ENCODE peak calls at places on chromosomes 3 and 15, in seven cellular contexts. One of them, this sample, is unnamed.

GRCh38 chr15:63945838-63946298 is 100.4 kb downstream of the DAPK2 start:
- DNase-seq in heart right ventricle: no peak
- DNase-seq in fibroblast of lung: peak
- DNase-seq in cardiac fibroblast: no peak
- DNase-seq in uterus: no peak
- DNase-seq in mucosa of descending colon: no peak
- DNase-seq in WERI-Rb-1: no peak
- DNase-seq in this sample: no peak

GRCh38 chr15:80489030-80489594 is 84.9 kb downstream of the ARNT2 start:
- DNase-seq in cardiac fibroblast: peak
- DNase-seq in mucosa of descending colon: no peak
- DNase-seq in fibroblast of lung: peak
- DNase-seq in heart right ventricle: no peak
- DNase-seq in uterus: no peak
- DNase-seq in WERI-Rb-1: no peak
- DNase-seq in this sample: no peak

GRCh38 chr3:175238848-175239247 is 379.7 kb downstream of the NAALADL2 start:
- DNase-seq in uterus: no peak
- DNase-seq in mucosa of descending colon: no peak
- DNase-seq in fibroblast of lung: peak
- DNase-seq in cardiac fibroblast: no peak
- DNase-seq in WERI-Rb-1: no peak
- DNase-seq in heart right ventricle: no peak
- DNase-seq in this sample: no peak

GRCh38 chr3:49706456-49707112 is 12.9 kb downstream of the AMIGO3 start:
- DNase-seq in uterus: no peak
- DNase-seq in heart right ventricle: no peak
- DNase-seq in fibroblast of lung: no peak
- DNase-seq in cardiac fibroblast: no peak
- DNase-seq in mucosa of descending colon: no peak
- DNase-seq in WERI-Rb-1: no peak
- DNase-seq in this sample: no peak

GRCh38 chr3:65020780-65021179 is 333.0 kb upstream of the ADAMTS9 start:
- DNase-seq in uterus: no peak
- DNase-seq in mucosa of descending colon: no peak
- DNase-seq in WERI-Rb-1: no peak
- DNase-seq in cardiac fibroblast: no peak
- DNase-seq in heart right ventricle: no peak
- DNase-seq in fibroblast of lung: no peak
- DNase-seq in this sample: no peak

GRCh38 chr3:196772897-196773296 is 33.2 kb downstream of the PAK2 start:
- DNase-seq in uterus: no peak
- DNase-seq in fibroblast of lung: no peak
- DNase-seq in WERI-Rb-1: no peak
- DNase-seq in mucosa of descending colon: no peak
- DNase-seq in cardiac fibroblast: no peak
- DNase-seq in heart right ventricle: no peak
- DNase-seq in this sample: no peak

GRCh38 chr3:23686535-23686934 is 119.2 kb upstream of the UBE2E1 start:
- DNase-seq in cardiac fibroblast: no peak
- DNase-seq in heart right ventricle: no peak
- DNase-seq in mucosa of descending colon: no peak
- DNase-seq in WERI-Rb-1: no peak
- DNase-seq in uterus: no peak
- DNase-seq in fibroblast of lung: no peak
- DNase-seq in this sample: no peak

GRCh38 chr3:25386686-25387271 is 41.3 kb upstream of the RARB start:
- DNase-seq in uterus: no peak
- DNase-seq in fibroblast of lung: no peak
- DNase-seq in mucosa of descending colon: no peak
- DNase-seq in WERI-Rb-1: no peak
- DNase-seq in heart right ventricle: no peak
- DNase-seq in cardiac fibroblast: no peak
- DNase-seq in this sample: no peak

GRCh38 chr3:186321746-186322145 is 40.3 kb downstream of the DGKG start:
- DNase-seq in cardiac fibroblast: no peak
- DNase-seq in fibroblast of lung: no peak
- DNase-seq in mucosa of descending colon: no peak
- DNase-seq in heart right ventricle: no peak
- DNase-seq in uterus: no peak
- DNase-seq in WERI-Rb-1: no peak
- DNase-seq in this sample: no peak

GRCh38 chr3:14867936-14868570 is 49.3 kb downstream of the FGD5 start:
- DNase-seq in mucosa of descending colon: no peak
- DNase-seq in cardiac fibroblast: no peak
- DNase-seq in WERI-Rb-1: no peak
- DNase-seq in fibroblast of lung: no peak
- DNase-seq in uterus: no peak
- DNase-seq in heart right ventricle: no peak
- DNase-seq in this sample: no peak

GRCh38 chr3:20054549-20054987 is 14.3 kb downstream of the KAT2B start:
- DNase-seq in mucosa of descending colon: peak
- DNase-seq in uterus: no peak
- DNase-seq in cardiac fibroblast: peak
- DNase-seq in heart right ventricle: peak
- DNase-seq in WERI-Rb-1: no peak
- DNase-seq in fibroblast of lung: peak
- DNase-seq in this sample: peak

GRCh38 chr3:11826628-11827265 is 19.9 kb downstream of the TAMM41 start:
- DNase-seq in cardiac fibroblast: peak
- DNase-seq in fibroblast of lung: peak
- DNase-seq in heart right ventricle: no peak
- DNase-seq in WERI-Rb-1: no peak
- DNase-seq in uterus: no peak
- DNase-seq in mucosa of descending colon: no peak
- DNase-seq in this sample: no peak

GRCh38 chr3:127074900-127075360 is 92.0 kb downstream of the PLXNA1 start:
- DNase-seq in heart right ventricle: no peak
- DNase-seq in WERI-Rb-1: peak
- DNase-seq in cardiac fibroblast: peak
- DNase-seq in mucosa of descending colon: no peak
- DNase-seq in uterus: no peak
- DNase-seq in fibroblast of lung: peak
- DNase-seq in this sample: peak

GRCh38 chr15:30008156-30008555 is 74.6 kb upstream of the GOLGA8J start:
- DNase-seq in heart right ventricle: no peak
- DNase-seq in fibroblast of lung: no peak
- DNase-seq in cardiac fibroblast: no peak
- DNase-seq in uterus: no peak
- DNase-seq in WERI-Rb-1: no peak
- DNase-seq in mucosa of descending colon: no peak
- DNase-seq in this sample: peak

GRCh38 chr15:51731549-51732267 is 5.7 kb downstream of the LYSMD2 start:
- DNase-seq in cardiac fibroblast: peak
- DNase-seq in WERI-Rb-1: no peak
- DNase-seq in uterus: no peak
- DNase-seq in fibroblast of lung: peak
- DNase-seq in mucosa of descending colon: peak
- DNase-seq in heart right ventricle: peak
- DNase-seq in this sample: no peak

GRCh38 chr3:149894211-149894610 is 76.5 kb downstream of the PFN2 start:
- DNase-seq in cardiac fibroblast: peak
- DNase-seq in mucosa of descending colon: no peak
- DNase-seq in fibroblast of lung: peak
- DNase-seq in WERI-Rb-1: no peak
- DNase-seq in heart right ventricle: no peak
- DNase-seq in uterus: no peak
- DNase-seq in this sample: no peak

GRCh38 chr15:51947124-51947523 is 24.5 kb downstream of the LEO1 start:
- DNase-seq in uterus: no peak
- DNase-seq in cardiac fibroblast: no peak
- DNase-seq in WERI-Rb-1: no peak
- DNase-seq in fibroblast of lung: peak
- DNase-seq in mucosa of descending colon: no peak
- DNase-seq in heart right ventricle: no peak
- DNase-seq in this sample: no peak

GRCh38 chr3:45617430-45618080 is 23.0 kb downstream of the LIMD1 start:
- DNase-seq in WERI-Rb-1: no peak
- DNase-seq in cardiac fibroblast: no peak
- DNase-seq in mucosa of descending colon: peak
- DNase-seq in heart right ventricle: no peak
- DNase-seq in fibroblast of lung: no peak
- DNase-seq in uterus: no peak
- DNase-seq in this sample: no peak

GRCh38 chr3:184133840-184134745 is 1.1 kb upstream of the EIF2B5 start:
- DNase-seq in WERI-Rb-1: peak
- DNase-seq in heart right ventricle: peak
- DNase-seq in mucosa of descending colon: peak
- DNase-seq in fibroblast of lung: peak
- DNase-seq in cardiac fibroblast: peak
- DNase-seq in uterus: peak
- DNase-seq in this sample: no peak

GRCh38 chr3:52123106-52123708 is 31.0 kb downstream of the POC1A start:
- DNase-seq in WERI-Rb-1: peak
- DNase-seq in mucosa of descending colon: peak
- DNase-seq in heart right ventricle: peak
- DNase-seq in cardiac fibroblast: peak
- DNase-seq in uterus: peak
- DNase-seq in fibroblast of lung: peak
- DNase-seq in this sample: peak

GRCh38 chr3:12993623-12994356 is 79.4 kb downstream of the IQSEC1 start:
- DNase-seq in cardiac fibroblast: no peak
- DNase-seq in heart right ventricle: no peak
- DNase-seq in WERI-Rb-1: no peak
- DNase-seq in uterus: peak
- DNase-seq in fibroblast of lung: no peak
- DNase-seq in mucosa of descending colon: no peak
- DNase-seq in this sample: no peak

GRCh38 chr3:127069814-127070440 is 87.0 kb downstream of the PLXNA1 start:
- DNase-seq in cardiac fibroblast: no peak
- DNase-seq in WERI-Rb-1: no peak
- DNase-seq in uterus: no peak
- DNase-seq in fibroblast of lung: no peak
- DNase-seq in heart right ventricle: no peak
- DNase-seq in mucosa of descending colon: no peak
- DNase-seq in this sample: no peak

GRCh38 chr3:123295901-123296250 is 94.1 kb downstream of the SEC22A start:
- DNase-seq in fibroblast of lung: no peak
- DNase-seq in uterus: no peak
- DNase-seq in cardiac fibroblast: no peak
- DNase-seq in heart right ventricle: no peak
- DNase-seq in mucosa of descending colon: no peak
- DNase-seq in WERI-Rb-1: no peak
- DNase-seq in this sample: no peak

GRCh38 chr3:78497025-78497424 is 1270.8 kb downstream of the ROBO1 start:
- DNase-seq in WERI-Rb-1: no peak
- DNase-seq in cardiac fibroblast: no peak
- DNase-seq in mucosa of descending colon: no peak
- DNase-seq in heart right ventricle: peak
- DNase-seq in fibroblast of lung: no peak
- DNase-seq in uterus: no peak
- DNase-seq in this sample: no peak

GRCh38 chr3:64915778-64916177 is 228.0 kb upstream of the ADAMTS9 start:
- DNase-seq in heart right ventricle: no peak
- DNase-seq in cardiac fibroblast: peak
- DNase-seq in fibroblast of lung: peak
- DNase-seq in uterus: no peak
- DNase-seq in WERI-Rb-1: no peak
- DNase-seq in mucosa of descending colon: no peak
- DNase-seq in this sample: no peak

GRCh38 chr3:54746722-54747121 is 181.1 kb downstream of the LRTM1 start:
- DNase-seq in uterus: no peak
- DNase-seq in heart right ventricle: no peak
- DNase-seq in WERI-Rb-1: no peak
- DNase-seq in cardiac fibroblast: no peak
- DNase-seq in mucosa of descending colon: no peak
- DNase-seq in fibroblast of lung: peak
- DNase-seq in this sample: no peak

GRCh38 chr15:80870893-80871292 is 91.7 kb downstream of the CEMIP start:
- DNase-seq in WERI-Rb-1: no peak
- DNase-seq in uterus: no peak
- DNase-seq in heart right ventricle: no peak
- DNase-seq in mucosa of descending colon: no peak
- DNase-seq in cardiac fibroblast: no peak
- DNase-seq in fibroblast of lung: no peak
- DNase-seq in this sample: no peak

GRCh38 chr15:75044258-75044878 is 21.0 kb downstream of the PPCDC start:
- DNase-seq in fibroblast of lung: no peak
- DNase-seq in cardiac fibroblast: no peak
- DNase-seq in mucosa of descending colon: no peak
- DNase-seq in uterus: no peak
- DNase-seq in WERI-Rb-1: no peak
- DNase-seq in heart right ventricle: no peak
- DNase-seq in this sample: no peak
- H3K4me3 ChIP-seq in fibroblast of lung: no peak
- H3K4me3 ChIP-seq in cardiac fibroblast: no peak
- H3K4me3 ChIP-seq in mucosa of descending colon: no peak
- H3K4me3 ChIP-seq in uterus: no peak
- H3K4me3 ChIP-seq in WERI-Rb-1: no peak
- H3K4me3 ChIP-seq in heart right ventricle: no peak
- H3K4me3 ChIP-seq in this sample: no peak

GRCh38 chr15:72382146-72382545 is 6.3 kb upstream of the HEXA start:
- DNase-seq in WERI-Rb-1: no peak
- DNase-seq in heart right ventricle: no peak
- DNase-seq in fibroblast of lung: no peak
- DNase-seq in uterus: no peak
- DNase-seq in cardiac fibroblast: no peak
- DNase-seq in mucosa of descending colon: no peak
- DNase-seq in this sample: no peak
- TF ChIP-seq CTCF in WERI-Rb-1: peak
- TF ChIP-seq CTCF in heart right ventricle: no peak
- TF ChIP-seq CTCF in fibroblast of lung: no peak
- TF ChIP-seq CTCF in uterus: no peak
- TF ChIP-seq CTCF in cardiac fibroblast: peak
- TF ChIP-seq CTCF in mucosa of descending colon: no peak
- TF ChIP-seq CTCF in this sample: no peak

DNA sequence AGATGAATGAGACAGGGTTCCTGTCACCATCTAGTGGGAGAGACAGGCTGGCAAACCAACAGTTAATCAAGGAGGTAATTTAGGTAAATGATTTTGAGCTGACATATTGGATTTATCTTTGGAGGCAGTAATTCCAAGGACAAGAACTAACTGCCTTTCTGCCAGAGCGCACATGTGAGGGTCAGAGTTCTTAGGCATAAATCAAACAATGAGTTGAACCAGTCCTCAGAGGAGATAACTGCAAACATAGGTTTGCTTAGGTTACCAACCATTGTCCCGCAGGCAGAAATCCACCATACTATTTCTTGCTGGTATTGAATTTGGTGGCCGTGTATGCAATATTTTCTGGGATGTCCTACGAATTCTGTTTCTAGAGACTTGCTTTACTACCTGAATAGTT is 14.2 kb upstream of the PPP1R2 start:
- DNase-seq in uterus: no peak
- DNase-seq in WERI-Rb-1: no peak
- DNase-seq in cardiac fibroblast: no peak
- DNase-seq in heart right ventricle: no peak
- DNase-seq in fibroblast of lung: no peak
- DNase-seq in mucosa of descending colon: no peak
- DNase-seq in this sample: no peak
- H3K4me3 ChIP-seq in uterus: no peak
- H3K4me3 ChIP-seq in WERI-Rb-1: no peak
- H3K4me3 ChIP-seq in cardiac fibroblast: no peak
- H3K4me3 ChIP-seq in heart right ventricle: no peak
- H3K4me3 ChIP-seq in fibroblast of lung: no peak
- H3K4me3 ChIP-seq in mucosa of descending colon: no peak
- H3K4me3 ChIP-seq in this sample: no peak

DNA sequence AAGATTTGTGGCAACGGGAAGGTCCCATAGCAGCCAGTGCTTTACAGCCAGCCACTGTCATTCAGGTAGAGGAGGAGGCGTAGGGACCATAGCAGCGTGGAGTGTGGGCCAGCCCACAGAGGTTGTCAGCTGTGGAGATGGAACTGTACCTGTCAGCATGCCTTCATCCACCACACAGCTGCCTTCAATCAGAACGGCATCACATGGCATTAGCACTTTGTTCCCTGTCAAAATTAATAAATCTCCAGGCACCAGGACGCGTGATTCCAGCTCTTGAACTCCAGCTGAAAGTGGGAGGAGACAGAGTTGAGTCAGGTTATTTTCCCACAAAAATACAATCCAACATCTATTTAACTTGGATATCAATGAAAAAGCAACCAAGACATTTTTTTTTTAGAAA is 84.0 kb downstream of the ATP13A4 start:
- DNase-seq in mucosa of descending colon: no peak
- DNase-seq in heart right ventricle: no peak
- DNase-seq in cardiac fibroblast: no peak
- DNase-seq in fibroblast of lung: no peak
- DNase-seq in WERI-Rb-1: no peak
- DNase-seq in uterus: no peak
- DNase-seq in this sample: no peak
- TF ChIP-seq CTCF in mucosa of descending colon: no peak
- TF ChIP-seq CTCF in heart right ventricle: no peak
- TF ChIP-seq CTCF in cardiac fibroblast: no peak
- TF ChIP-seq CTCF in fibroblast of lung: no peak
- TF ChIP-seq CTCF in WERI-Rb-1: no peak
- TF ChIP-seq CTCF in uterus: no peak
- TF ChIP-seq CTCF in this sample: no peak

This sample was measured in retinal pigment epithelial cell.